ENCODE peak calls at places on chromosomes 5 and 9, in seven cellular contexts. H is HCT116, M is endothelial cell of umbilical vein, N is spleen, Z is breast epithelium, T is GM12891, B is stomach. X is an unnamed sample.

GRCh38 chr5:59732301-59732700 is 161.2 kb downstream of the PDE4D start:
- DNase-seq in T (no peak), N (no peak), H (no peak), B (no peak), M (peak), Z (no peak), X (no peak)

GRCh38 chr9:9950813-9951212 is 662.0 kb downstream of the PTPRD start:
- DNase-seq in T (no peak), N (no peak), M (no peak), B (no peak), Z (no peak), H (no peak), X (no peak)

GRCh38 chr9:88092699-88093359 is 45.4 kb downstream of the SPATA31C2 start:
- DNase-seq in M (no peak), N (no peak), H (no peak), T (no peak), B (no peak), Z (no peak), X (no peak)

GRCh38 chr5:106680330-106680729 is 990.4 kb downstream of the EFNA5 start:
- DNase-seq in Z (no peak), N (no peak), T (no peak), M (peak), H (no peak), B (no peak), X (no peak)

GRCh38 chr5:67266654-67267350 is 70.2 kb upstream of the CD180 start:
- DNase-seq in B (no peak), N (no peak), H (no peak), M (no peak), T (no peak), Z (no peak), X (no peak)

GRCh38 chr5:61205013-61205412 is 42.7 kb upstream of the SMIM15 start:
- DNase-seq in Z (no peak), M (no peak), T (no peak), N (no peak), B (no peak), H (no peak), X (no peak)

GRCh38 chr9:105392531-105392930 is 55.3 kb upstream of the FSD1L start:
- DNase-seq in N (no peak), Z (no peak), M (no peak), B (no peak), H (no peak), T (no peak), X (no peak)

GRCh38 chr9:125626187-125626586 is 80.8 kb downstream of the MAPKAP1 start:
- DNase-seq in B (no peak), H (no peak), M (no peak), T (no peak), Z (no peak), N (no peak), X (no peak)

GRCh38 chr9:13915131-13915530 is 398.8 kb downstream of the NFIB start:
- DNase-seq in M (no peak), B (no peak), Z (no peak), H (no peak), T (no peak), N (no peak), X (no peak)

GRCh38 chr9:76185432-76185831 is 208.8 kb downstream of the RFK start:
- DNase-seq in T (no peak), H (no peak), Z (no peak), N (no peak), M (no peak), B (no peak), X (no peak)

GRCh38 chr9:120379611-120380010 is 200.4 kb downstream of the CDK5RAP2 start:
- DNase-seq in T (no peak), N (no peak), Z (no peak), H (no peak), M (no peak), B (no peak), X (no peak)

GRCh38 chr5:42306287-42306686 is 117.0 kb upstream of the GHR start:
- DNase-seq in Z (no peak), N (no peak), M (no peak), H (no peak), B (no peak), T (no peak), X (no peak)

GRCh38 chr9:76032652-76033373 is 142.3 kb downstream of the PCSK5 start:
- DNase-seq in Z (no peak), T (no peak), H (no peak), N (no peak), M (no peak), B (no peak), X (no peak)

GRCh38 chr5:16291474-16291873 is 111.9 kb upstream of the MARCHF11 start:
- DNase-seq in M (no peak), Z (no peak), H (no peak), B (no peak), T (no peak), N (no peak), X (no peak)

GRCh38 chr5:87116821-87117512 is 150.7 kb upstream of the RASA1 start:
- DNase-seq in H (no peak), B (no peak), M (no peak), N (no peak), Z (no peak), T (peak), X (no peak)

GRCh38 chr9:8863064-8863463 is 1063.5 kb upstream of the DMAC1 start:
- DNase-seq in H (no peak), N (no peak), Z (no peak), M (no peak), T (no peak), B (no peak), X (no peak)

GRCh38 chr5:156391139-156391538 is 64.2 kb downstream of the SGCD start:
- DNase-seq in H (no peak), T (no peak), B (no peak), M (no peak), Z (no peak), N (no peak), X (no peak)

GRCh38 chr5:66169534-66169933 is 25.4 kb downstream of the SREK1 start:
- DNase-seq in N (no peak), Z (no peak), M (no peak), B (no peak), H (no peak), T (no peak), X (no peak)

GRCh38 chr9:124377551-124377950 is 37.7 kb downstream of the PSMB7 start:
- DNase-seq in Z (no peak), M (no peak), H (no peak), B (no peak), N (no peak), T (no peak), X (no peak)

GRCh38 chr9:124384849-124385248 is 30.4 kb downstream of the PSMB7 start:
- DNase-seq in H (no peak), B (no peak), N (no peak), T (no peak), M (no peak), Z (no peak), X (no peak)

GRCh38 chr9:124384210-124384609 is 31.0 kb downstream of the PSMB7 start:
- DNase-seq in Z (no peak), N (no peak), T (no peak), H (no peak), B (no peak), M (no peak), X (no peak)

GRCh38 chr9:124377985-124378384 is 37.3 kb downstream of the PSMB7 start:
- DNase-seq in B (no peak), M (no peak), H (no peak), Z (no peak), N (no peak), T (no peak), X (no peak)

GRCh38 chr9:124381073-124381945 is 33.9 kb downstream of the PSMB7 start:
- DNase-seq in M (peak), T (no peak), B (no peak), Z (no peak), H (no peak), N (no peak), X (no peak)
- TF ChIP-seq POLR2AphosphoS5 in M (no peak), T (no peak), B (no peak), Z (no peak), H (no peak), N (no peak), X (no peak)

DNA sequence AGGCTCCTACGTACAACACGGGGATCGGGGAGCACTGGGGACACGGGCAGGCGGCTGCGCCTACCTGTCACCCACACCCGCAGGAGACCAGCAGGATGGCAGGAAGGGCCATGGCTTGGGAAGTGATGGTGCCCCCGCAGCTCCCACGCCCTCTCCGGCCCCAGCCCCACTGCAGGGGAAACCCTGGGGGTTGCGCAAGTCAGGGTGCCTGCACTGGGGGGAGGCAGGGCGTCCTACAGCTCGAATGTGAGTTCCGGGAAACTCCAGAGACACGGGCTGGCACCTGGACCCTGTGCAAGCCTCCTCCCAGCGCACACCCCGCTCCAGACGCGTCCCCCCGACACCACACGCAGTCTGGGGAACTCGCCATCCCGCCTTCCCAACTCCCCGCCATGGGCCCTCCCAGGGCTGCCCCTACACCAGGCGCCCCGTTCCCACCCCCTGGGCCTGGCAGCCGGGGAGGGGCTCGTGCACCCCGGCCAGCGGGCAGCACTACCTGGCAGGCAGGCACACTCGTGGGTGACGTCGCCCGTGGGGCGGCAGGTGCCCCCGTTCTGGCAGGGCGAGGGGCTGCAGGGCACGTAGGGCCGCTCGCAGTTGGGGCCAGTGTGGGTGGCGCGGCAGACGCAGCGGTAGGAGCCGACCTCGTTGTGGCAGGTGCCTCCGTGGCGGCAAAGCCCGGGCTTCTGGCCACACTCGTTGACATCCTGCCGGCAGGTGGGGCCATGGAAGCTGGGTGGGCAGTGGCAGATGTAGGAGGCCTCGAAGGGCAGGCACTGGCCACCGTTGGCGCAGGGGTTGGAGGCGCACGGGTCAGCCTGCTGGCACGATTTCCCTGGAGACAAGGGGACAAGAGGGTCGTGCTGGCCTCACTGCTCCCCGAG is 23.3 kb downstream of the NOTCH1 start:
- DNase-seq in N (no peak), B (no peak), Z (no peak), H (no peak), M (no peak), T (no peak), X (no peak)
- TF ChIP-seq POLR2AphosphoS5 in N (no peak), B (no peak), Z (no peak), H (no peak), M (no peak), T (no peak), X (no peak)

DNA sequence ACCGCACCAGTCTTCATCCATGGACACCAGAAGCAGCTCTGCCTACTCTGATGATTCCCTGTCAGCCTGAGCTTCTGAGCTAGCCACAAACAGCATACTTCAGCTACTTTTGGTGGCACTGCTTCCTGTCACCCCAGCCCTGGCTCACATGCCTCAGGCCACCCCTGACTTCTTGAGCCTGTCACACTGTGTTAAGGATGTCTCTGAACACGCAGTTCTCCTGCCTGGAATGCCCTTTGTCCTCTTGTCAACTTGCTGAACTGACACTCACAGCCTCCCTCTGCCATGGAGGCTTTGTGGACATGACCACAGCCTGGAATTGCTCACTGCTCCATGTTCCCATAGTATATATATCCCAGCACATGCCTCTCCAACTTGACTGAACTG is 7.2 kb downstream of the MACROH2A1 start:
- DNase-seq in N (no peak), B (no peak), H (no peak), M (no peak), T (no peak), Z (no peak), X (no peak)
- TF ChIP-seq POLR2AphosphoS5 in N (peak), B (no peak), H (no peak), M (no peak), T (no peak), Z (no peak), X (no peak)

DNA sequence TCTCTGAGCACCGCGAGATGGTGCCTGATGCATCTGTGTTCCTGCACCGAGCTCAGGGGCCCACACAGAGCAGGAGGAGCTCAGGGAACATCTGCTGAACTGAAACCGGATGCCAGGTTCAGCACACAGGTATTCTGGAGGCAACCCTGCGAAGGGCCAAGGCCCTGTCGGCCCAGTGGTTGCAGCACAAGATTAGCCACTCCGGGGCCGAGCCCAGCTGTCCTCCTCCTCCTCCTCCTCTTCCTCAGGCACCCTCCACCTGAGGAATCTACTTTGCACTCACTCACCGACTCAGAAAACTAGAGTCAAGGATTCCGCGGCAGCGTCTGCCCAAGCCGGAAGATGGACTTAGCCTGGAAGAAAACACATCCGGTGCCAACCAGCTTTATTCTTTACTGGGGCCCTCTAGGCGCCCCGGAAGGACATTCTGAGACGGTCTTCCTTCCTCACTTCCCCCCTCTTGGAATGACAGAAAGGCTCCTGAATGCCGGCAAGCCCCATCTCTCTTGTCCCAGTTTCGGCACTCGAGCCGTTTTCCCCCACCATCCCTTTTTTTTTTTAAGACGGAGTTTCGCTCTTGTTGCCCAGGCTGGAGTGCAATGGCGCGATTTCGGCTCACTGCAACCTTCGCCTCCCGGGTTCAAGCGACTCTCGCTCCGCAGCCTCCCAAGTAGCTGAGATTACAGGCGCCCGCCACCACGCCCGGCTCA is at the start of gene ZBTB6:
- DNase-seq in N (peak), Z (peak), B (peak), H (peak), M (peak), T (peak), X (peak)
- TF ChIP-seq POLR2AphosphoS5 in N (peak), Z (peak), B (peak), H (peak), M (peak), T (peak), X (peak)

GRCh38 chr5:128962211-128962610 is 3.1 kb upstream of the SLC27A6 start:
- DNase-seq in M (no peak), Z (no peak), H (no peak), N (no peak), T (no peak), B (no peak), X (no peak)

GRCh38 chr5:128966846-128967245 is 1.6 kb downstream of the SLC27A6 start:
- DNase-seq in M (no peak), H (no peak), T (no peak), N (no peak), B (no peak), Z (no peak), X (no peak)

GRCh38 chr5:128965638-128966302 is 482 bp downstream of the SLC27A6 start:
- DNase-seq in Z (no peak), M (no peak), B (no peak), N (peak), T (no peak), H (no peak), X (no peak)

GRCh38 chr5:128966375-128966774 is 1.1 kb downstream of the SLC27A6 start:
- DNase-seq in Z (no peak), H (no peak), M (no peak), T (no peak), N (peak), B (no peak), X (no peak)

GRCh38 chr5:128965011-128965637 is at the start of gene SLC27A6:
- DNase-seq in N (peak), B (no peak), H (peak), M (no peak), T (peak), Z (peak), X (no peak)
- TF ChIP-seq POLR2AphosphoS5 in N (no peak), B (no peak), H (peak), M (no peak), T (no peak), Z (no peak), X (no peak)

GRCh38 chr9:20291201-20291600 is 331.1 kb downstream of the MLLT3 start:
- DNase-seq in N (no peak), B (no peak), T (no peak), M (no peak), Z (no peak), H (no peak), X (no peak)
- TF ChIP-seq POLR2AphosphoS5 in N (no peak), B (no peak), T (no peak), M (no peak), Z (no peak), H (no peak), X (no peak)

GRCh38 chr9:37700131-37700530 is 49.4 kb downstream of the FRMPD1 start:
- DNase-seq in N (no peak), M (no peak), T (no peak), H (no peak), B (no peak), Z (no peak), X (no peak)
- TF ChIP-seq POLR2AphosphoS5 in N (no peak), M (no peak), T (no peak), H (no peak), B (no peak), Z (no peak), X (no peak)

GRCh38 chr9:19577411-19577810 is 168.6 kb downstream of the ACER2 start:
- DNase-seq in N (no peak), Z (no peak), B (no peak), T (no peak), M (no peak), H (no peak), X (no peak)
- TF ChIP-seq POLR2AphosphoS5 in N (no peak), Z (no peak), B (no peak), T (no peak), M (no peak), H (no peak), X (no peak)

X was measured in prostate gland.